ENCODE peak calls at places on chromosomes 6 and 20, in seven cellular contexts. H is stimulated activated CD4-positive, alpha-beta T cell treated with anti-CD3 and anti-CD28 coated beads, Interleukin-4, amount 100 ng/mL, for 48 hours; F is activated CD8-positive, alpha-beta memory T cell treated with anti-CD3 and anti-CD28 coated beads for 48 hours; L is effector CD8-positive, alpha-beta T cell; U is stomach; A is A549; Q is left ventricle myocardium inferior. Z is an unnamed sample.

GRCh38 chr6:4974962-4975361 is 28.9 kb downstream of the RPP40 start:
- DNase-seq in H (no peak), F (no peak), L (no peak), U (no peak), A (no peak), Q (no peak), Z (no peak)

GRCh38 chr20:10344953-10345352 is 89.1 kb downstream of the MKKS start:
- DNase-seq in H (no peak), F (no peak), L (no peak), U (no peak), A (no peak), Q (no peak), Z (no peak)

GRCh38 chr6:130239755-130240154 is 17.0 kb upstream of the SAMD3 start:
- DNase-seq in H (no peak), F (no peak), L (no peak), U (no peak), A (no peak), Q (no peak), Z (no peak)

GRCh38 chr6:16803294-16804006 is 42.2 kb upstream of the ATXN1 start:
- DNase-seq in H (no peak), F (no peak), L (no peak), U (no peak), A (no peak), Q (peak), Z (no peak)

GRCh38 chr6:166955865-166956443 is 396 bp downstream of the RNASET2 start:
- DNase-seq in H (no peak), F (no peak), L (peak), U (peak), A (no peak), Q (no peak), Z (no peak)

GRCh38 chr6:509676-510075 is 118.1 kb downstream of the IRF4 start:
- DNase-seq in H (no peak), F (no peak), L (no peak), U (no peak), A (no peak), Q (no peak), Z (no peak)

GRCh38 chr6:8139451-8139850 is 37.1 kb upstream of the EEF1E1 start:
- DNase-seq in H (no peak), F (no peak), L (no peak), U (no peak), A (no peak), Q (no peak), Z (no peak)

GRCh38 chr6:128513878-128514277 is 6.5 kb downstream of the PTPRK start:
- DNase-seq in H (no peak), F (no peak), L (no peak), U (no peak), A (no peak), Q (no peak), Z (no peak)

GRCh38 chr6:32837651-32838113 is 857 bp downstream of the TAP2 start:
- DNase-seq in H (no peak), F (no peak), L (no peak), U (no peak), A (no peak), Q (no peak), Z (no peak)